ENCODE peak calls at places on chromosomes 7 and 10, in six cellular contexts. J, K, X, P, H and U are unnamed samples.

GRCh38 chr10:87585565-87586514 is 73.8 kb upstream of the PAPSS2 start:
- DNase-seq in J (peak; percentile 17), K (no peak), X (no peak), P (no peak), H (peak; percentile 83), U (no peak)

GRCh38 chr10:70887804-70888800 is at the start of gene PCBD1:
- DNase-seq in J (peak; percentile 77), K (peak; percentile 74), X (peak; percentile 4), P (peak; percentile 66), H (peak; percentile 55), U (peak; percentile 87)

GRCh38 chr10:99930731-99931550 is 78.8 kb downstream of the DNMBP start:
- DNase-seq in J (peak; percentile 75), K (no peak), X (no peak), P (no peak), H (no peak), U (no peak)

GRCh38 chr7:139875821-139876241 is 46.8 kb downstream of the TBXAS1 start:
- DNase-seq in J (no peak), K (no peak), X (no peak), P (no peak), H (no peak), U (no peak)

GRCh38 chr7:80883188-80884025 is 35.4 kb downstream of the SEMA3C start:
- DNase-seq in J (peak; percentile 68), K (no peak), X (peak; percentile 81), P (peak; percentile 98), H (peak; percentile 91), U (no peak)

GRCh38 chr7:44973610-44974401 is 5.0 kb downstream of the MYO1G start:
- DNase-seq in J (no peak), K (peak; percentile 3), X (no peak), P (no peak), H (peak; percentile 49), U (no peak)

GRCh38 chr10:100847440-100847839 is 65.3 kb upstream of the SLF2 start:
- DNase-seq in J (peak; percentile 58), K (no peak), X (no peak), P (no peak), H (peak; percentile 4), U (no peak)

GRCh38 chr7:27107391-27107900 is 5.0 kb upstream of the HOXA2 start:
- DNase-seq in J (no peak), K (no peak), X (no peak), P (peak; percentile 80), H (no peak), U (no peak)

GRCh38 chr10:73940634-73941221 is 29.8 kb downstream of the PLAU start:
- DNase-seq in J (peak; percentile 73), K (peak; percentile 83), X (no peak), P (peak; percentile 70), H (peak; percentile 75), U (peak; percentile 89)

GRCh38 chr10:58963723-58964124 is 212.7 kb upstream of the PHYHIPL start:
- DNase-seq in J (no peak), K (no peak), X (no peak), P (no peak), H (no peak), U (no peak)

GRCh38 chr10:49741108-49741995 is 20.8 kb downstream of the OGDHL start:
- DNase-seq in J (no peak), K (no peak), X (no peak), P (peak; percentile 2), H (no peak), U (no peak)

GRCh38 chr7:135678612-135679575 is 16.6 kb downstream of the STMP1 start:
- DNase-seq in J (no peak), K (no peak), X (no peak), P (peak; percentile 53), H (peak; percentile 70), U (no peak)

GRCh38 chr7:136266457-136266856 is 289.3 kb upstream of the MTPN start:
- DNase-seq in J (no peak), K (no peak), X (no peak), P (no peak), H (no peak), U (no peak)

GRCh38 chr10:119826777-119827176 is 45.9 kb downstream of the MCMBP start:
- DNase-seq in J (no peak), K (no peak), X (no peak), P (no peak), H (no peak), U (no peak)

GRCh38 chr10:97612386-97612785 is 20.9 kb downstream of the MORN4 start:
- DNase-seq in J (peak; percentile 85), K (no peak), X (peak; percentile 15), P (peak; percentile 46), H (peak; percentile 76), U (no peak)

GRCh38 chr10:18104223-18104872 is 35.9 kb upstream of the CACNB2 start:
- DNase-seq in J (peak; percentile 33), K (peak; percentile 61), X (no peak), P (peak; percentile 58), H (peak; percentile 60), U (peak; percentile 28)

GRCh38 chr10:110460111-110460809 is 37.4 kb upstream of the DUSP5 start:
- DNase-seq in J (no peak), K (no peak), X (no peak), P (no peak), H (no peak), U (peak; percentile 48)

GRCh38 chr7:108824840-108825540 is 255.3 kb downstream of the DNAJB9 start:
- DNase-seq in J (no peak), K (no peak), X (no peak), P (peak; percentile 66), H (peak; percentile 92), U (no peak)

GRCh38 chr7:44103566-44103940 is 592 bp upstream of the AEBP1 start:
- DNase-seq in J (no peak), K (no peak), X (no peak), P (no peak), H (no peak), U (no peak)

GRCh38 chr7:7265057-7265456 is 82.7 kb downstream of the C1GALT1 start:
- DNase-seq in J (no peak), K (no peak), X (no peak), P (peak; percentile 68), H (peak; percentile 45), U (no peak)

GRCh38 chr10:44917848-44918247 is 6.7 kb downstream of the TMEM72 start:
- DNase-seq in J (no peak), K (no peak), X (no peak), P (no peak), H (no peak), U (no peak)

DNA sequence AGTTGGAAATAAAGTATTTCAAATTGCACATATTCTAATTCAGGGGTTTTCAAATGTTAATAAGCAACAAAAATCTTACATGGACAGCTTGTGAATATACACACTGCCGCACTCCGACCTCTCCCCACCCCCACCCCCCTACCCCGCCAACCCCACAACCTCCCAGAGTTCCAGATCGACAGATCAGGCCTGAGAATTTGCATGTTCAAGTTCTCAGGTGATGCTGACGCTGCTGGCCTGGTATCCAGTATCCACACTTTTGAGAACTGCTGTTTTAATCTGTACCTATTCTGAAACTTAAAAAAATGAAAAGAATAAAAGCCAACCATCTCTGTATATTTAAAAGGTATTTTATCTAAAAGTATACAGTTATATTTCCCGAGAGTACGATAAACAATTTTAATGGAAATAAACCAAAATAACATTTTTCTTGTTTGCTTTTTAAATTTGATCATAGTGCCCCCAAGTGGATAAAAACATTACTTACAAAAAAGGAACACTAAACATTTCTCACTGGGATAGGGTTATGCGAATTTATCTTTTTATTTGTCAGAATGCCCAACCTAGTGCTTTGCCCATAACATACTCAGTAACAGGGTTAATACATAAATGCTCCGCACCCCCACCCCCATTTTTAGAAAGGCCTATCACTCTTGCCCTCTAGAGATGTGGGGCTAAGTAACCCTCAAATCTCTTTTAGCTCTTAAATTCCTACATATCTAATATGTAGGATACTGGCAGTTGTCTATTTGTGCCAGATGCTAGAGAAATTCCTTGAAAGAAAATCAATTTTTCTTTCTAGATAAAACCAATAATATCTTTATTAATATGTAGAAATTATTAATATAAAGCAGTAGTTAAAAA is 166.3 kb downstream of the RNF133 start:
- DNase-seq in J (peak; percentile 23), K (no peak), X (no peak), P (peak; percentile 43), H (peak; percentile 45), U (peak; percentile 5)
- TF ChIP-seq CTCF in J (peak; percentile 47), K (no peak), X (peak; percentile 44), P (peak; percentile 7), H (peak; percentile 32), U (peak; percentile 13)

GRCh38 chr7:31991406-31991805 is 78.8 kb downstream of the PDE1C start:
- DNase-seq in J (no peak), K (no peak), X (no peak), P (no peak), H (no peak), U (no peak)
- TF ChIP-seq CTCF in J (no peak), K (no peak), X (no peak), P (no peak), H (no peak), U (no peak)

DNA sequence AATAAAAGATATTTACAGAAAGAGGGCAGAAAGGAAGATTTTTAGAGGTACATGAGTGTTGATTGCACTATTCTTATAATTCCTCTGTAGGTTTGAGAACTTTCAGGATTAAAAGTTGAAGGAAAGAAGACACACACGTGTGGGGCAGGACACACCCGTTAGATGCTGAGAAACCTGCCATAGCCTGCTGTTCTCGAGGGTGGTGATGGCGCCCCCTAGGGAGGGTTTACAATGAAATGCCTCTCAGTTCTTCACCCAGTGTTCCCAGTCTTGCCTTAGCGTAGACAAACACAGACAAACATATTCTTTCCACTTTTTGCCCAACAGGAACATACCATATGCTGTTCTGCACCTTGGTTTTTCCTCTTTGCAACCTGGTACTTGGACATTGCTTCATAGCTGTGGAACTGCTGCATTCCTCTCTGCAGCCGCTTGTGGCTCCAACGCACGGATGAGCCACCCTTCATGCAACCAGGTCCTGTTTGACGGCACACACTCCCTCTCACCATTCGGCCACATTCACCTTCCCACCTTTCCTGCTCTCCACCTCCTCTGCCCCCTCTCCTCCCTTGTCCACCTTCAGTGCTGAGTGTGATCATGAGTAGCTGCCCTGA is 23.3 kb upstream of the HSPA12A start:
- DNase-seq in J (no peak), K (no peak), X (no peak), P (peak; percentile 22), H (no peak), U (no peak)
- TF ChIP-seq CTCF in J (peak; percentile 14), K (no peak), X (peak; percentile 30), P (peak; percentile 14), H (peak; percentile 26), U (peak; percentile 24)

GRCh38 chr10:1297566-1298301 is 241.5 kb downstream of the WDR37 start:
- DNase-seq in J (no peak), K (no peak), X (no peak), P (no peak), H (no peak), U (no peak)
- TF ChIP-seq CTCF in J (no peak), K (no peak), X (no peak), P (no peak), H (no peak), U (no peak)

DNA sequence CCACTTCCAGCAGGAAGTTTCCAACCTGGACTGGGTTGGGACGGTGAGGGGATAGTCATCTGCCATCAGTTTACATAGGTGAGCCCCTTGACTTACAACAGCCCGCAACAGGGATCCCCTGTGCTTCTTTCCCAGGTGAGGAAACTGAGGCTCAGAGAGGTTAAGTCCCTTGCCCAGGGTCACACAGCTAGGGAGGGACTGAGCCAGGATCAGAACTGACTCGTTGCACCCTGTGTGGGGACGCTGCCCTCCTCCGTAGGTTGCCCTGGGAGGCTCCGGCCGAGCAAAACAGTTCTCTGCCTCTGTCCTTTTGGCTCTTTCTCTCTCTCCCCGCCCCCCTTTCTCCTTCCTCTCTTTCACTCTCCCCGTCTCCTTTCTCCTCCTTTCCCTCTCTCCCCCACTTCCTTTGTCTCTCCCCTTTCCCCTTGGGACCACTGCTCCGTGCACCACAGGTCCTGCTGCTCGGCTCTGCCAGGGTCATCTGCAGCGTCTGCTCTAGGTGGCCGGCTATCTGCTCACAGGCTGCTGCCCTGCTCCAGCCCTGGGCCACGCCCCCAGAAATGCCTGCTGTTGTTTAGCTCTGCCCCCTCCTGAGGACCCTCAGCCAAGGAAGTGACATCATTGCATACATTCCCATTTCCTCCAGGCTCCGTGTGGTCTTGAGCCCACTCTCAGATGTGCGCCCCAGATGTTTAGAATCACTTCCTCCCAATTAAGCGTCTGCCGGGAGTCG is 117.3 kb upstream of the PPIF start:
- DNase-seq in J (no peak), K (no peak), X (no peak), P (no peak), H (no peak), U (no peak)
- TF ChIP-seq CTCF in J (no peak), K (no peak), X (no peak), P (no peak), H (no peak), U (no peak)